ENCODE peak calls at places on chromosomes 7 and 10, in five cellular contexts. Y is Caco-2, S is transverse colon, X is psoas muscle, E is AG09319. Q is an unnamed sample.

GRCh38 chr7:17965600-17965999 is 25.3 kb upstream of the SNX13 start:
- DNase-seq in E (no peak), S (no peak), X (no peak), Y (no peak), Q (no peak)

GRCh38 chr7:138963675-138964074 is 17.5 kb downstream of the KIAA1549 start:
- DNase-seq in E (no peak), S (no peak), X (no peak), Y (no peak), Q (no peak)

GRCh38 chr7:82442492-82443043 is 1.0 kb downstream of the CACNA2D1 start:
- DNase-seq in S (no peak), X (peak), E (no peak), Y (no peak), Q (no peak)

GRCh38 chr7:100847360-100847759 is 5.2 kb upstream of the SLC12A9 start:
- DNase-seq in Y (no peak), S (no peak), X (no peak), E (no peak), Q (no peak)

GRCh38 chr10:5976689-5977470 is 463 bp downstream of the IL15RA start:
- DNase-seq in S (peak), E (peak), Y (peak), X (peak), Q (no peak)

GRCh38 chr7:71652551-71652950 is 520.6 kb downstream of the GALNT17 start:
- DNase-seq in E (no peak), S (no peak), Y (no peak), X (no peak), Q (no peak)

GRCh38 chr10:97666992-97667391 is 20.0 kb downstream of the AVPI1 start:
- DNase-seq in X (no peak), Y (no peak), S (no peak), E (no peak), Q (no peak)

GRCh38 chr7:40502359-40502758 is 367.6 kb downstream of the SUGCT start:
- DNase-seq in X (no peak), S (no peak), Y (no peak), E (no peak), Q (no peak)

GRCh38 chr7:38699481-38699880 is 68.3 kb upstream of the AMPH start:
- DNase-seq in S (no peak), E (peak), X (no peak), Y (no peak), Q (no peak)

GRCh38 chr10:130809761-130810515 is 501.6 kb downstream of the TCERG1L start:
- DNase-seq in Y (no peak), E (no peak), X (no peak), S (no peak), Q (no peak)

GRCh38 chr10:122236690-122237306 is 34.3 kb upstream of the BTBD16 start:
- DNase-seq in E (no peak), S (no peak), X (no peak), Y (no peak), Q (no peak)

GRCh38 chr7:110590415-110590814 is 500.5 kb upstream of the LRRN3 start:
- DNase-seq in E (no peak), S (no peak), X (no peak), Y (no peak), Q (no peak)

GRCh38 chr10:22897371-22897770 is 30.5 kb upstream of the ARMC3 start:
- DNase-seq in Y (peak), S (no peak), E (no peak), X (no peak), Q (no peak)

GRCh38 chr10:5546891-5547683 is 22.3 kb downstream of the CALML3 start:
- DNase-seq in S (peak), Y (no peak), E (no peak), X (no peak), Q (peak)

GRCh38 chr7:45087301-45088145 is 1.2 kb downstream of the NACAD start:
- DNase-seq in S (no peak), Y (no peak), E (no peak), X (peak), Q (no peak)

GRCh38 chr7:2299131-2299829 is 15.0 kb downstream of the SNX8 start:
- DNase-seq in Y (no peak), S (no peak), E (peak), X (no peak), Q (peak)

GRCh38 chr7:43784030-43785001 is 25.8 kb downstream of the BLVRA start:
- DNase-seq in E (no peak), X (no peak), Y (no peak), S (no peak), Q (no peak)

GRCh38 chr7:43648725-43649406 is 66.0 kb downstream of the STK17A start:
- DNase-seq in S (peak), Y (no peak), E (peak), X (no peak), Q (no peak)

GRCh38 chr7:108406474-108406873 is 49.8 kb downstream of the NRCAM start:
- DNase-seq in Y (no peak), X (no peak), E (peak), S (no peak), Q (no peak)

GRCh38 chr7:100427762-100428198 is 723 bp downstream of the ZCWPW1 start:
- DNase-seq in S (no peak), X (peak), Y (no peak), E (no peak), Q (no peak)

GRCh38 chr10:128028508-128029279 is 97.5 kb downstream of the MKI67 start:
- DNase-seq in S (no peak), E (no peak), Y (no peak), X (no peak), Q (no peak)

GRCh38 chr7:13894956-13895355 is 94.5 kb downstream of the ETV1 start:
- DNase-seq in E (no peak), X (no peak), Y (no peak), S (no peak), Q (no peak)
- TF ChIP-seq CTCF in E (no peak), X (no peak), Y (no peak), S (no peak), Q (no peak)

DNA sequence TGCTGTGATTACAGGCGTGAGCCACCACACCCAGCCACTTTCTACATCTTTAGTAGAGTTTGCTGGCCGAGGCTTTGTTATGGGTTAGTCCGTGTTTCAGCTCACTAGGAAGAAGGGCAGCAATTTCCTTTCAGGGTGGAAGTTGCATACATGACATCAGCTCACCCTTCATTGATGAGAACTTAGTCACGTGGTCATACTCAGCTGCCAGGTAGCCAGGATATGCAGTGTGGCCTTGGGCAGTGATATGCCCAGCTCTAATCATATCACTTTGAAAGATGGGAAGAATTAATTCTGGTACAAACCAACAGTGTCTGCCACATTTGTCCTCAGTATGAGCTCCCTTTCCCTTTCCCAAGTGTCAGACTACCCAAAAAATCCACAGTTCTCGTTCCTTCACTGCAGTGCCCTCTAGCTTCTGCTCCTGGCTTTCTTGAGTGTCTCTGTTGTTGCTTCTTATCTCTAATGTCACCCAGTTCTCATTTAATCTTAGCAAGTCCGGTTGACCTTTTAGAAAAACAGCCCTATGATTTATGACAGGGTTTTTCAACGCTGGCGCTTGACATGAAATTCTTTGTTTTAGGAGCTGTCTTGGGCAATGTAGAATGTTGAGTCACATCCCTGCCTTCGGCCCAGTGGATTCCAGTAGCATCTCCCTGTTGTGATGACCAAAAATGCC is 108.7 kb upstream of the ITGB1 start:
- DNase-seq in E (no peak), X (no peak), S (no peak), Y (peak), Q (no peak)
- TF ChIP-seq CTCF in E (peak), X (no peak), S (no peak), Y (no peak), Q (no peak)

DNA sequence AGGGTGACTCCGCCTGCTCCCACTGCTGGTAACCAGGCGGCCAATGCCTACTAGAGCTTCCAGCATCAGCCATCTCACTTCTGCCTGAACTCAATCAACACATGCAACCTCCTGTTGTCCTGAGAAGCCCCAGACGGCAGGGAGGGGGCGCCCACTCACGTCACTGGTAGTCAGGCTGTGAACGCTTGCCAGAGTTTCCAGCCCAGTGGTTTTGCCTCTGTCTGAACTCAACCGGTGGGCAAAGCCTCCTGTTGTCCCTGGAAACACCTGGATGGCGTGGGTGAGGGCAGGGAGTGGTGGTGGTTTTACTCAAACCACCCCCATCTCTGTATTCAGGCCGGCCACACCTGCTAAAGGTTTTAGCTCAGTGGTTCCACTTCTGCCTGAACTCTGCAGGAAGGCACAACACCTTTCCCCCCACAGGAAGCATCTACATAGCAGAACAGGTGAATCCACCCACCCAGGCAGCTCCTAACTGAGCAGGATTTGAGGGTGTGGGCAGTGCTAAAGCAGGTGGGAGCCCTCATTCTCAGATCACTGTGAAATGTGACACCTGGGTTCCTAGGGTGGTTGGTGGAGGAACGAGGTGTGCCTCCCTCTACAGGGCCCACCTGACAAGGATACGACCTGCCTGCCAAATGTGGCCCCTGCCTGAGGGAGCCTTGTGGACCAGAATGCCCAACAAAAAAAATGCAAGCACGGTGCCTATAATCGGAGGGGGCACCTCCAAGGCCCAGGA is 563.0 kb upstream of the SEMA3D start:
- DNase-seq in Y (no peak), E (no peak), X (no peak), S (no peak), Q (no peak)
- TF ChIP-seq CTCF in Y (no peak), E (no peak), X (no peak), S (no peak), Q (no peak)

DNA sequence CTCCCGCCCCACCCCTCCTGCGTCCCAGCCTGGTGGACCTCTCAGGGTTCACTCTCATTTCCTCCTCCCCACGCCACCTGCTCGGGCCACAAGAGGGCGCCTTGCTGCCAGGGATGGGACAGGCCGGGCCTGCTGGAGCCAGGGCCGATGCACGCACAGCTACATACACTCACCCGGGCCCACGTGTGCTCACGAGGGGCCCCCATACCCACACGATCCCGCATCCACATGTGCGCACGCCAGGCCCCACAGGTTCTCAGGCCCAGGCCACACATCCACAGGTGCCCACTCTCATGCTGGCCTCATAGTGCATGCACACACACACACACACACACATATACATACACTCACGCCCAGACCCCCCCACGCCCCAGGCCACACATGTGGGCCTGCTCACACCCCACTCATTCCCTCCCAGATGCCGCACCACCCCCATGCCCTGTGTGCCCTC is 68.6 kb downstream of the LHPP start:
- DNase-seq in X (peak), S (peak), E (peak), Y (peak), Q (peak)
- TF ChIP-seq CTCF in X (peak), S (peak), E (peak), Y (peak), Q (peak)

GRCh38 chr10:27240891-27241639 is 468 bp upstream of the ACBD5 start:
- DNase-seq in E (no peak), Y (peak), X (peak), S (peak), Q (no peak)
- TF ChIP-seq CTCF in E (no peak), Y (no peak), X (no peak), S (no peak), Q (no peak)